ENCODE peak calls at places on chromosomes 6 and 20, in six cellular contexts. D, H, B, I, M and Z are unnamed samples.

GRCh38 chr20:32534661-32535240 is 50.4 kb downstream of the NOL4L start:
- DNase-seq in D (peak; percentile 26), H (no peak), B (no peak), I (no peak), M (no peak), Z (no peak)

GRCh38 chr6:35663447-35664235 is 25.1 kb downstream of the FKBP5 start:
- DNase-seq in D (no peak), H (peak; percentile 84), B (no peak), I (no peak), M (no peak), Z (no peak)

GRCh38 chr20:52572687-52573086 is 381.1 kb upstream of the ZFP64 start:
- DNase-seq in D (no peak), H (peak; percentile 5), B (no peak), I (no peak), M (no peak), Z (no peak)

GRCh38 chr20:53713328-53714056 is 119.9 kb upstream of the ZNF217 start:
- DNase-seq in D (no peak), H (no peak), B (no peak), I (peak; percentile 71), M (no peak), Z (no peak)

GRCh38 chr6:130836071-130836670 is 9.0 kb downstream of the SMLR1 start:
- DNase-seq in D (no peak), H (no peak), B (no peak), I (no peak), M (no peak), Z (no peak)

GRCh38 chr6:17418281-17419188 is 25.1 kb downstream of the CAP2 start:
- DNase-seq in D (no peak), H (peak; percentile 53), B (no peak), I (no peak), M (peak; percentile 6), Z (no peak)

GRCh38 chr6:115004982-115005381 is 662.2 kb upstream of the HS3ST5 start:
- DNase-seq in D (no peak), H (no peak), B (no peak), I (no peak), M (no peak), Z (no peak)

GRCh38 chr6:170081556-170081955 is 209.3 kb downstream of the DLL1 start:
- DNase-seq in D (peak; percentile 12), H (no peak), B (no peak), I (peak; percentile 22), M (no peak), Z (peak; percentile 24)

GRCh38 chr6:1604347-1604990 is 5.2 kb upstream of the FOXC1 start:
- DNase-seq in D (peak; percentile 74), H (peak; percentile 36), B (peak; percentile 82), I (peak; percentile 94), M (peak; percentile 93), Z (no peak)

GRCh38 chr6:136846046-136846445 is 23.7 kb downstream of the PEX7 start:
- DNase-seq in D (no peak), H (peak; percentile 80), B (peak; percentile 6), I (no peak), M (peak; percentile 36), Z (no peak)

GRCh38 chr6:26383624-26384417 is 913 bp downstream of the BTN2A2 start:
- DNase-seq in D (no peak), H (peak; percentile 72), B (no peak), I (no peak), M (peak; percentile 10), Z (no peak)

GRCh38 chr6:74320076-74320475 is 624.1 kb downstream of the CD109 start:
- DNase-seq in D (no peak), H (no peak), B (no peak), I (no peak), M (no peak), Z (no peak)

GRCh38 chr6:114718716-114719270 is 376.0 kb upstream of the HS3ST5 start:
- DNase-seq in D (no peak), H (no peak), B (no peak), I (no peak), M (no peak), Z (no peak)

GRCh38 chr20:1934162-1934561 is 39.0 kb downstream of the SIRPA start:
- DNase-seq in D (no peak), H (peak; percentile 90), B (no peak), I (no peak), M (no peak), Z (no peak)

GRCh38 chr6:112153926-112154621 is 66.7 kb downstream of the FAM229B start:
- DNase-seq in D (no peak), H (peak; percentile 85), B (no peak), I (no peak), M (no peak), Z (no peak)

GRCh38 chr6:43677759-43678158 is 9.8 kb downstream of the MRPS18A start:
- DNase-seq in D (no peak), H (no peak), B (no peak), I (no peak), M (no peak), Z (no peak)

GRCh38 chr6:47379328-47379727 is 69.6 kb upstream of the TNFRSF21 start:
- DNase-seq in D (no peak), H (no peak), B (no peak), I (no peak), M (no peak), Z (no peak)

GRCh38 chr6:84773431-84774173 is 9.2 kb upstream of the TBX18 start:
- DNase-seq in D (peak; percentile 45), H (no peak), B (peak; percentile 30), I (peak; percentile 73), M (peak; percentile 55), Z (no peak)

GRCh38 chr6:139698526-139699182 is 324.2 kb upstream of the CITED2 start:
- DNase-seq in D (no peak), H (no peak), B (no peak), I (no peak), M (no peak), Z (peak; percentile 48)

GRCh38 chr20:25196701-25197120 is 1.2 kb downstream of the ENTPD6 start:
- DNase-seq in D (no peak), H (no peak), B (no peak), I (peak; percentile 82), M (peak; percentile 29), Z (no peak)

GRCh38 chr6:10507298-10507697 is 13.9 kb upstream of the GCNT2 start:
- DNase-seq in D (no peak), H (no peak), B (no peak), I (no peak), M (no peak), Z (no peak)

GRCh38 chr6:38015341-38015740 is 195.8 kb downstream of the ZFAND3 start:
- DNase-seq in D (no peak), H (peak; percentile 26), B (no peak), I (no peak), M (no peak), Z (no peak)

DNA sequence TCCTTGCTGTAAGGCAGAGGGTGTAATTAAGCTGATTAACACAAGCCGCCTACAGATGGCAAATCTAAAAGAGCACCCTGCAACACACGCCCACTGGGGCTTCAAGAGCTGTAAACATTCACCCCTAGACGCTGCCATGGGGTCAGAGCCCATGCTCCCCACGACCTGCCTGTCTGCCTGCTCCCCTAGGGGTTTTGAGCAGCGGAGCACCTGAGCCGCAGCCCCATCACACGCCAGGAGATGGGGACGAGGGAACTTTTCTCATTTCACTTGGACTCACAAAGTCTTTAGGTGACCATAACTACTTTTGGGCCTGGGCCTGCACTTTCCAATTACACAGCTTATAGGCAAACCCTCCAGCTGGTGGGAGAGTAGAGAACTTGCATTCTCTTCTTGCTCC is 99.0 kb upstream of the SOX4 start:
- DNase-seq in D (no peak), H (no peak), B (no peak), I (no peak), M (no peak), Z (no peak)
- TF ChIP-seq CTCF in D (no peak), H (no peak), B (no peak), I (no peak), M (no peak), Z (no peak)

GRCh38 chr20:57432874-57433491 is 41.8 kb downstream of the RBM38 start:
- DNase-seq in D (peak; percentile 85), H (no peak), B (no peak), I (peak; percentile 95), M (no peak), Z (peak; percentile 92)

GRCh38 chr20:57433658-57434389 is 42.6 kb downstream of the RBM38 start:
- DNase-seq in D (no peak), H (no peak), B (no peak), I (peak; percentile 81), M (no peak), Z (peak; percentile 87)

GRCh38 chr20:57435498-57436222 is 44.5 kb downstream of the RBM38 start:
- DNase-seq in D (peak; percentile 87), H (no peak), B (no peak), I (peak; percentile 89), M (no peak), Z (peak; percentile 74)

GRCh38 chr20:57435105-57435497 is 43.9 kb downstream of the RBM38 start:
- DNase-seq in D (no peak), H (no peak), B (no peak), I (no peak), M (no peak), Z (no peak)

GRCh38 chr20:57434390-57434700 is 43.1 kb downstream of the RBM38 start:
- DNase-seq in D (no peak), H (no peak), B (no peak), I (peak; percentile 85), M (no peak), Z (no peak)
- TF ChIP-seq CTCF in D (no peak), H (no peak), B (no peak), I (no peak), M (no peak), Z (peak; percentile 49)

GRCh38 chr6:126335210-126335609 is 4.7 kb upstream of the CENPW start:
- DNase-seq in D (no peak), H (no peak), B (no peak), I (no peak), M (no peak), Z (no peak)
- TF ChIP-seq CTCF in D (no peak), H (no peak), B (peak; percentile 33), I (no peak), M (no peak), Z (no peak)

DNA sequence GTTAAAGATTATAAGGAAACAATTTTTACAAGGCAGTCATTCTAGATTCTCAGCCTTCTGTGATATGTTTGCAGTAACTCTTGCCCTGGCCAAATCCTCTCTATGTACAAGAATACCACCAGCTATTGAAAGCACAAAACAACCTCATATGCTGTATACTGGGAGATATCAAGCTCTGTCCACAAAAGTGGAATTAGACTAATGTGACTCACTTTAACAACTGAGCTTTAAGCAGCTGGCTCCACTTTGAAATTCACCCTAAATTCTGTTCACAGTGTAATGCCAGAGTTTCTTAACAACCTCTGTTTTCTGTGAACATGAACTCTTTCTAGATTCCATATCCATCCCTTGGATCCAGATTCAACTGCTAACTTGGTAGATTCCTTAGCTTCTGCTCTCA is 47.6 kb downstream of the CHD6 start:
- DNase-seq in D (no peak), H (peak; percentile 28), B (no peak), I (no peak), M (no peak), Z (no peak)
- TF ChIP-seq CTCF in D (no peak), H (no peak), B (no peak), I (no peak), M (no peak), Z (no peak)